ENCODE peak calls at places on chromosome 17, in eight cellular contexts. A, T, P, Z, H, G, V and X are unnamed samples.

GRCh38 chr17:63973930-63974593 is 1.3 kb upstream of the SCN4A start:
- DNase-seq in G (no peak), H (no peak), P (no peak), Z (no peak), A (no peak), V (no peak), T (no peak), X (no peak)

GRCh38 chr17:6420173-6420641 is 14.7 kb downstream of the AIPL1 start:
- DNase-seq in P (no peak), Z (no peak), V (no peak), A (no peak), T (peak; percentile 41), H (peak; percentile 74), G (no peak), X (peak; percentile 66)

GRCh38 chr17:45784583-45785372 is 658 bp downstream of the CRHR1 start:
- DNase-seq in H (peak; percentile 52), T (peak; percentile 37), P (peak; percentile 90), Z (peak; percentile 4), A (no peak), G (peak; percentile 17), V (peak; percentile 58), X (peak; percentile 30)

GRCh38 chr17:55705847-55706246 is 16.8 kb downstream of the TMEM100 start:
- DNase-seq in H (no peak), A (no peak), T (no peak), Z (no peak), G (no peak), P (no peak), V (no peak), X (no peak)

GRCh38 chr17:7853693-7854043 is 1.2 kb upstream of the TMEM88 start:
- DNase-seq in P (no peak), V (no peak), Z (no peak), T (peak; percentile 7), G (no peak), A (no peak), H (peak; percentile 57), X (no peak)

GRCh38 chr17:9205520-9206159 is 184.3 kb downstream of the NTN1 start:
- DNase-seq in Z (no peak), T (no peak), G (peak; percentile 37), P (no peak), V (no peak), A (no peak), H (no peak), X (no peak)

GRCh38 chr17:79187186-79187585 is 112.6 kb downstream of the ENGASE start:
- DNase-seq in A (no peak), H (no peak), T (no peak), G (no peak), V (no peak), P (no peak), Z (no peak), X (no peak)

GRCh38 chr17:48717367-48718161 is 4.8 kb downstream of the PRAC1 start:
- DNase-seq in H (no peak), Z (no peak), T (no peak), P (no peak), A (no peak), V (no peak), G (no peak), X (no peak)

GRCh38 chr17:48012151-48012520 is 25.5 kb downstream of the COPZ2 start:
- DNase-seq in V (peak; percentile 87), P (peak; percentile 95), T (peak; percentile 62), Z (peak; percentile 38), H (peak; percentile 75), G (no peak), A (peak; percentile 45), X (peak; percentile 48)

GRCh38 chr17:71900830-71901229 is 220.0 kb upstream of the SOX9 start:
- DNase-seq in V (no peak), T (no peak), Z (no peak), H (no peak), P (no peak), G (no peak), A (no peak), X (no peak)

GRCh38 chr17:45405250-45406086 is 27.2 kb downstream of the ARHGAP27 start:
- DNase-seq in H (peak; percentile 100), A (no peak), G (no peak), P (peak; percentile 94), Z (no peak), V (no peak), T (no peak), X (no peak)

GRCh38 chr17:65990593-65990992 is 201.3 kb downstream of the CEP112 start:
- DNase-seq in P (no peak), V (no peak), H (no peak), G (no peak), Z (no peak), A (no peak), T (no peak), X (no peak)

GRCh38 chr17:80967404-80967872 is 24.2 kb upstream of the CHMP6 start:
- DNase-seq in Z (no peak), P (no peak), G (no peak), H (no peak), V (no peak), A (no peak), T (no peak), X (no peak)

GRCh38 chr17:72682597-72682996 is 409.9 kb downstream of the SLC39A11 start:
- DNase-seq in V (no peak), Z (no peak), A (no peak), H (no peak), T (no peak), P (no peak), G (no peak), X (no peak)

GRCh38 chr17:60455378-60455777 is 33.1 kb downstream of the CHCT1 start:
- DNase-seq in A (no peak), H (no peak), T (no peak), G (no peak), V (no peak), P (no peak), Z (no peak), X (no peak)

GRCh38 chr17:45759761-45760160 is 24.4 kb upstream of the CRHR1 start:
- DNase-seq in Z (no peak), H (no peak), T (no peak), A (no peak), G (no peak), P (peak; percentile 52), V (peak; percentile 2), X (no peak)

GRCh38 chr17:43832168-43832975 is 574 bp downstream of the MPP3 start:
- DNase-seq in H (peak; percentile 40), A (no peak), T (peak; percentile 17), V (peak; percentile 39), Z (no peak), G (peak; percentile 10), P (peak; percentile 90), X (peak; percentile 24)

GRCh38 chr17:29664743-29665479 is 42.2 kb upstream of the CORO6 start:
- DNase-seq in P (no peak), V (no peak), A (no peak), G (no peak), H (no peak), Z (no peak), T (no peak), X (no peak)

GRCh38 chr17:48577330-48577945 is 712 bp downstream of the HOXB4 start:
- DNase-seq in P (no peak), H (no peak), G (no peak), V (no peak), T (no peak), Z (no peak), A (no peak), X (no peak)

GRCh38 chr17:44987194-44987882 is 19.2 kb upstream of the C1QL1 start:
- DNase-seq in A (no peak), H (peak; percentile 71), G (no peak), T (no peak), P (no peak), Z (no peak), V (peak; percentile 39), X (no peak)

GRCh38 chr17:72477529-72477928 is 356.7 kb downstream of the SOX9 start:
- DNase-seq in Z (no peak), T (no peak), V (no peak), P (no peak), A (no peak), G (peak; percentile 63), H (no peak), X (no peak)

GRCh38 chr17:79760197-79760906 is 17.6 kb upstream of the CBX2 start:
- DNase-seq in V (no peak), T (no peak), A (no peak), P (no peak), H (no peak), Z (no peak), G (no peak), X (no peak)

GRCh38 chr17:60579090-60579489 is 20.9 kb upstream of the PPM1D start:
- DNase-seq in V (no peak), A (no peak), Z (no peak), T (no peak), H (no peak), P (no peak), G (no peak), X (no peak)

GRCh38 chr17:77428020-77428781 is 287.4 kb downstream of the SEC14L1 start:
- DNase-seq in V (no peak), H (no peak), Z (no peak), P (no peak), A (no peak), G (no peak), T (no peak), X (no peak)

GRCh38 chr17:75809631-75810111 is 25.1 kb downstream of the UNK start:
- DNase-seq in V (no peak), P (peak; percentile 29), A (no peak), H (no peak), G (no peak), T (no peak), Z (no peak), X (no peak)